ENCODE peak calls at places on chromosome 2, in five cellular contexts. J is CD8-positive, alpha-beta T cell; X is DND-41; O is cardiac muscle cell; U is progenitor cell of endocrine pancreas. K is an unnamed sample.
A peak's percentile ranks its signal among the peaks of the same experiment; 100 is the strongest.

GRCh38 chr2:235300368-235301201 is 193.3 kb upstream of the AGAP1 start:
- DNase-seq in U (no peak), J (no peak), X (no peak), O (peak; percentile 96), K (no peak)

GRCh38 chr2:1641498-1641897 is 102.8 kb downstream of the PXDN start:
- DNase-seq in J (no peak), U (no peak), O (peak; percentile 33), X (no peak), K (no peak)

GRCh38 chr2:98912957-98913915 is 22.8 kb downstream of the CRACDL start:
- DNase-seq in J (peak; percentile 49), X (no peak), O (peak; percentile 18), U (no peak), K (no peak)

GRCh38 chr2:61338447-61338846 is 132.4 kb downstream of the USP34 start:
- DNase-seq in J (no peak), U (no peak), O (no peak), X (no peak), K (no peak)

GRCh38 chr2:33518929-33519328 is 42.5 kb downstream of the RASGRP3 start:
- DNase-seq in J (no peak), U (no peak), X (no peak), O (peak; percentile 4), K (no peak)

GRCh38 chr2:163266772-163267171 is 428.2 kb upstream of the KCNH7 start:
- DNase-seq in O (peak; percentile 90), X (no peak), U (no peak), J (no peak), K (no peak)

GRCh38 chr2:53767405-53768232 is at the start of gene CHAC2:
- DNase-seq in U (peak; percentile 59), X (peak; percentile 87), J (peak; percentile 84), O (peak; percentile 83), K (peak; percentile 51)

GRCh38 chr2:71974846-71975245 is 172.8 kb downstream of the CYP26B1 start:
- DNase-seq in J (no peak), X (no peak), U (no peak), O (peak; percentile 64), K (no peak)

GRCh38 chr2:144015655-144016245 is 504.2 kb downstream of the ZEB2 start:
- DNase-seq in J (no peak), O (peak; percentile 75), U (no peak), X (no peak), K (no peak)

GRCh38 chr2:181655519-181655918 is 1.4 kb downstream of the CERKL start:
- DNase-seq in J (no peak), X (no peak), U (no peak), O (peak; percentile 25), K (no peak)

DNA sequence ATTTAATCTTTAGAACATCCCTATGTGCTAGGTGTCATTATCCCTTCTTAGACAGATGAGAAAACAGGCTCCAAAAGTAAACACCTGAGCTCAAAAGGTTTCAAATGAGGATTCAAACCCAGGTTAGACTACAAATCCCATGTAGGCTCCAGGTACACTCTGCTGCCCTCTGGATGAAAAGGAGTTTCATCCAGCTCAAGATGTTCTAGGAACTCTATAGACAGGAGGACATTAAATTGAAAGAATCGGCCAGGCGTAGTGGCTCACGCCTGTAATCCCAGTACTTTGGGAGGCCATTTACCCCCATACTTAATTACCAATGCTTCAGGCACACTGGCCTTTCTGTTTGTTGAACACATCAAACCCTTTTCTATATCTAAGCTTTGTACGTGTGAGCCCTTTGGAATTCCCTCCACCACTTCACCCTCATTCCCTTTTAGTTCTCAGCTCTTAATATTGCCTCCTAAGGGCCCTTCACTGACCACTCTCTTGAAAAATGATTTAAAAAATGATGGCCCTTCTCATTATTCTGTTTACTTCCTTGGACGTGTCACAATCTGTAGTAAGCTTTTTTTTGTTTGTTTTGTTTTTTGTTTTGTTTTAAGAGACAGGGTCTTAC is 10.7 kb downstream of the SLC25A12 start:
- DNase-seq in O (no peak), J (no peak), U (no peak), X (no peak), K (no peak)
- TF ChIP-seq CTCF in O (no peak), J (no peak), U (no peak), X (no peak), K (no peak)

GRCh38 chr2:46705663-46706062 is 209.9 kb downstream of the MCFD2 start:
- DNase-seq in J (no peak), O (no peak), U (no peak), X (no peak), K (no peak)

GRCh38 chr2:46704593-46704992 is 211.0 kb downstream of the MCFD2 start:
- DNase-seq in O (no peak), X (no peak), J (no peak), U (no peak), K (no peak)

GRCh38 chr2:46707909-46708308 is 207.7 kb downstream of the MCFD2 start:
- DNase-seq in X (no peak), U (no peak), O (no peak), J (no peak), K (no peak)

GRCh38 chr2:46708492-46708891 is 207.1 kb downstream of the MCFD2 start:
- DNase-seq in J (no peak), X (no peak), O (no peak), U (no peak), K (no peak)

GRCh38 chr2:46706264-46706983 is 209.2 kb downstream of the MCFD2 start:
- DNase-seq in X (no peak), U (no peak), J (no peak), O (no peak), K (no peak)
- TF ChIP-seq CTCF in X (no peak), U (no peak), J (no peak), O (no peak), K (no peak)

DNA sequence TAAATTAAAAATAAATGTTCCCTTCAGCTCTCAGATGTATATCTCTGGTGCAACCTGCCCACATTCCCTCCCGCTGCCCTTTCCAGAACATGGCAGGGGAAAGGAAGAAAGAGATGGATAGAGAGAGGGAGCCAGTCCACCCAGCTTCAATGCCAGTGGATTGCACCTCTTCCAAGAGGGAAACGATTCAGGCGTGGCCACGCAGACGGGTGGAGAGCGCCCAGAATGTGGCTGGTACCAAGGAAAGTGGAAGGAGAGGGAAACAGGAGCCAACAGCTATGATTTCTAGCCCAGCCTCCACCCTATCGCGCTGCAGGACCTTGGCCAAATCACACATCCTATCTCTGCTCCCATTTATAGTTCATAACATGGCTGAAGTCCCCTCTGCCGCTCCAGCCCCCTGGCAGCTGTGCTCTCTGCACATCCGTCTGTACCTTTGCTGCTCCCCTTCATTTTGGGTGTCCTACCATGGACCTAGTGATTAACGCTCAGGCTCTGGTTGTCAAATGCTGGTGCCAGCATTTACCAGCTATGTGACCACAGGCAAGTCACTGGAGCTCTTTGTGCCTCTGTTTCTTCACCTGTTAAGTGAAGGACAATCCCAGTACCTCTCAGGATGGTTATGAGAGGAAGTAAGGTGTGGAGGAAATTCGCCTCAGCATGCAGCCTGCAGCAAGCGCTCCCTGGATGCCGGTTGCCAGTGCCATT is 66.5 kb downstream of the SFXN5 start:
- DNase-seq in U (no peak), J (peak; percentile 39), O (no peak), X (peak; percentile 0), K (no peak)
- TF ChIP-seq CTCF in U (no peak), J (no peak), O (no peak), X (no peak), K (no peak)

DNA sequence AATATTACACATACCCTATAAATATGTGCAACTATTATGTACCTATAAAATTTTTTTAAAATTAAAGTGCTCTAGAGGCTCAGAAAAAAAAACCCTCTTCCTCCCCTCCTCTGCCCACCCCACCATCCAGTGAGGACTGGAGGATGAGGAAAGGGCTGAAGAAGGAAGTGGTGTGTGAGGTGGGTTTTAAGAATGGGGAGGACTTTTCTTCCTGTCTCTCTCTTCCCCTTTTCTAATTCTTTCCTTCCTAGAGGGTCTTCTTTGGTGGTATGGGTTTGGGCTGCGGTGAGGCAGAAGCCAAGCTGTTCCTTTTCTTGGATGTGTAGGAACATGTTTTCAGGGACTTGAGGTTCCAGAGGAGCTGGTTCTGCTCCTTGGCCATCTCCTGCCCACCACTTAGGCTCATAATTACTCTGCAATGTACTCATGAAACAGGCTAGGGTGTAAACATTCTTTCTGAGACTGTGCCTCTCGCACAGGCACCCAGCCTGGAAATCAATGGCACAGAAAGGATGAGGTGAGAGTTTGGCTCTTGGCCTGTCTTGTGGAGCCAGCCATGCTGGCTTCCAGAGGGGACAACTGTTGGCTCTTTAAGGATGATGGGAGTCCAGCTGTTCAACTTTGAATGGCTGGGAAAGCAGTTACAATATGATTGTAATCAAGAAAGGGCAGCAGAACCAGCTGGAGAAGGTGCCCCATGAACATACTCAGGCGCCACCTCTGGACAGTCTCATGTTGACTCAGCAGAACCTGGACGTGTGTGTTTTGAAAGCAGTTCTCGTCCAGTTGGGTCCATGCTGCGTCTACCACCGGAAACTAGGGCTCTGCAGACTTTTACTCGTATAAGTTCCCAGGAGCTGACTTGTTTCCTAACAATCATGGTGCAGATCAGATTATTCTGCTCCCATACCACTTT is 38.3 kb downstream of the IL1RL2 start:
- DNase-seq in O (no peak), J (no peak), U (no peak), X (no peak), K (no peak)
- TF ChIP-seq CTCF in O (no peak), J (no peak), U (no peak), X (no peak), K (no peak)

GRCh38 chr2:152555048-152555447 is 162.2 kb downstream of the PRPF40A start:
- DNase-seq in J (no peak), U (no peak), O (peak; percentile 40), X (no peak), K (no peak)
- TF ChIP-seq CTCF in J (no peak), U (peak; percentile 48), O (peak; percentile 54), X (no peak), K (peak; percentile 6)

GRCh38 chr2:236526459-236527197 is 43.0 kb upstream of the ACKR3 start:
- DNase-seq in X (no peak), U (no peak), O (no peak), J (peak; percentile 23), K (no peak)
- TF ChIP-seq CTCF in X (no peak), U (peak; percentile 35), O (no peak), J (no peak), K (no peak)